ENCODE peak calls at places on chromosomes 16 and 17, in nine cellular contexts. B, J, U, C, I, P, H, G and S are unnamed samples.

GRCh38 chr17:73645050-73645871 is 1.0 kb upstream of the SDK2 start:
- DNase-seq in I (peak; percentile 89), P (no peak), G (peak; percentile 10), U (peak; percentile 6), J (no peak), H (peak; percentile 26), C (peak; percentile 45), B (no peak), S (no peak)

GRCh38 chr16:54928016-54928356 is 2.7 kb upstream of the IRX5 start:
- DNase-seq in B (no peak), G (no peak), U (no peak), I (peak; percentile 63), H (no peak), J (no peak), P (no peak), C (no peak), S (peak; percentile 77)

GRCh38 chr17:80892900-80893603 is 98.6 kb upstream of the CHMP6 start:
- DNase-seq in I (no peak), B (peak; percentile 41), C (no peak), J (peak; percentile 51), U (peak; percentile 74), P (peak; percentile 13), G (peak; percentile 60), H (peak; percentile 25), S (no peak)

GRCh38 chr17:1714488-1714979 is 4.4 kb upstream of the TLCD2 start:
- DNase-seq in J (no peak), U (peak; percentile 94), P (peak; percentile 96), C (no peak), G (peak; percentile 98), I (peak; percentile 99), B (no peak), H (no peak), S (peak; percentile 87)

GRCh38 chr17:65013613-65014391 is 42.7 kb downstream of the GNA13 start:
- DNase-seq in J (peak; percentile 15), I (no peak), C (no peak), U (no peak), P (peak; percentile 68), G (peak; percentile 84), B (no peak), H (no peak), S (no peak)

GRCh38 chr16:84810518-84811273 is 9.1 kb upstream of the CRISPLD2 start:
- DNase-seq in B (no peak), G (peak; percentile 89), P (no peak), I (no peak), U (no peak), H (peak; percentile 13), C (peak; percentile 50), J (no peak), S (no peak)

GRCh38 chr16:1790261-1790610 is 3.3 kb downstream of the IGFALS start:
- DNase-seq in U (no peak), J (no peak), P (no peak), G (no peak), B (no peak), I (no peak), H (no peak), C (no peak), S (no peak)

GRCh38 chr17:76458580-76459490 is 5.9 kb upstream of the UBE2O start:
- DNase-seq in C (no peak), B (no peak), G (peak; percentile 73), H (no peak), I (peak; percentile 96), U (peak; percentile 58), J (no peak), P (no peak), S (peak; percentile 76)

GRCh38 chr16:46949216-46949892 is 24.1 kb downstream of the DNAJA2 start:
- DNase-seq in H (no peak), B (no peak), J (no peak), I (no peak), G (no peak), P (no peak), C (no peak), U (no peak), S (no peak)

GRCh38 chr16:8961811-8962390 is 1.8 kb downstream of the USP7 start:
- DNase-seq in H (no peak), B (no peak), J (no peak), U (no peak), I (peak; percentile 51), P (no peak), G (no peak), C (no peak), S (peak; percentile 86)

GRCh38 chr17:52517176-52517575 is 358.7 kb upstream of the CA10 start:
- DNase-seq in C (no peak), G (no peak), B (no peak), I (no peak), J (no peak), U (no peak), H (no peak), P (no peak), S (no peak)

GRCh38 chr17:8925808-8926207 is 39.7 kb downstream of the PIK3R5 start:
- DNase-seq in C (no peak), B (no peak), H (no peak), P (no peak), J (no peak), I (no peak), G (no peak), U (no peak), S (no peak)

GRCh38 chr17:63497708-63498483 is 21.0 kb downstream of the ACE start:
- DNase-seq in C (no peak), P (no peak), J (no peak), G (no peak), B (no peak), I (peak; percentile 94), H (no peak), U (no peak), S (peak; percentile 23)

GRCh38 chr16:2964416-2965223 is 545 bp downstream of the KREMEN2 start:
- DNase-seq in C (peak; percentile 34), H (peak; percentile 47), I (peak; percentile 99), G (no peak), J (peak; percentile 67), P (no peak), B (peak; percentile 66), U (peak; percentile 56), S (peak; percentile 71)

GRCh38 chr17:81471804-81472456 is 40.7 kb downstream of the ACTG1 start:
- DNase-seq in H (peak; percentile 33), I (peak; percentile 86), G (peak; percentile 39), J (no peak), B (no peak), C (no peak), U (no peak), P (no peak), S (peak; percentile 15)

GRCh38 chr16:16025214-16025968 is 76.0 kb downstream of the ABCC1 start:
- DNase-seq in G (peak; percentile 79), H (peak; percentile 23), I (no peak), U (no peak), C (no peak), J (peak; percentile 17), B (peak; percentile 33), P (peak; percentile 79), S (no peak)

GRCh38 chr16:85202631-85203461 is 90.6 kb upstream of the CIBAR2 start:
- DNase-seq in B (no peak), J (no peak), G (peak; percentile 90), I (peak; percentile 85), H (no peak), P (peak; percentile 94), C (no peak), U (no peak), S (no peak)

GRCh38 chr17:52143536-52143935 is 15.0 kb downstream of the CA10 start:
- DNase-seq in H (no peak), I (peak; percentile 68), B (no peak), U (no peak), J (no peak), G (no peak), P (no peak), C (no peak), S (no peak)

GRCh38 chr17:65204001-65204400 is 66.8 kb downstream of the RGS9 start:
- DNase-seq in G (no peak), J (no peak), I (no peak), P (no peak), H (no peak), B (no peak), U (no peak), C (no peak), S (no peak)

GRCh38 chr17:56973520-56973919 is 4.4 kb upstream of the SCPEP1 start:
- DNase-seq in J (no peak), U (no peak), P (no peak), H (no peak), C (no peak), G (no peak), B (no peak), I (peak; percentile 31), S (no peak)

GRCh38 chr16:70157477-70158260 is 15.9 kb upstream of the CLEC18C start:
- DNase-seq in H (no peak), C (no peak), I (no peak), G (no peak), U (no peak), J (no peak), P (no peak), B (no peak), S (no peak)

GRCh38 chr17:43779145-43780125 is 658 bp upstream of the DUSP3 start:
- DNase-seq in U (no peak), I (peak; percentile 83), H (no peak), B (no peak), P (no peak), G (peak; percentile 34), J (no peak), C (no peak), S (no peak)

GRCh38 chr16:28984619-28985135 is at the start of gene LAT:
- DNase-seq in U (no peak), B (peak; percentile 67), P (no peak), I (no peak), J (peak; percentile 69), H (peak; percentile 83), G (no peak), C (peak; percentile 87), S (no peak)

GRCh38 chr16:35745821-35746248 is 2286.4 kb downstream of the TP53TG3F start:
- DNase-seq in G (no peak), P (no peak), C (no peak), H (no peak), B (no peak), I (no peak), U (no peak), J (no peak), S (no peak)

GRCh38 chr17:17810374-17811248 is 26.2 kb downstream of the SREBF1 start:
- DNase-seq in B (no peak), G (peak; percentile 20), C (no peak), I (peak; percentile 88), J (no peak), H (no peak), U (no peak), P (no peak), S (no peak)

GRCh38 chr17:75065562-75066151 is 18.6 kb downstream of the KCTD2 start:
- DNase-seq in I (no peak), B (no peak), H (no peak), J (no peak), G (peak; percentile 43), C (no peak), U (no peak), P (no peak), S (no peak)

GRCh38 chr16:70162041-70162451 is 11.5 kb upstream of the CLEC18C start:
- DNase-seq in I (no peak), G (peak; percentile 75), U (peak; percentile 36), H (no peak), P (peak; percentile 27), B (no peak), C (no peak), J (no peak), S (no peak)

GRCh38 chr16:13923703-13924298 is 3.8 kb downstream of the ERCC4 start:
- DNase-seq in H (no peak), P (no peak), I (no peak), G (peak; percentile 81), J (no peak), U (peak; percentile 49), C (peak; percentile 40), B (no peak), S (peak; percentile 72)

GRCh38 chr17:34624767-34625389 is 45.5 kb downstream of the TMEM132E start:
- DNase-seq in G (no peak), B (no peak), I (no peak), J (no peak), H (no peak), C (no peak), P (no peak), U (no peak), S (no peak)

GRCh38 chr16:70483426-70483825 is 29.0 kb downstream of the FCSK start:
- DNase-seq in B (no peak), I (no peak), C (no peak), H (no peak), J (no peak), G (no peak), P (no peak), U (no peak), S (no peak)

GRCh38 chr17:8887834-8888703 is 20.6 kb upstream of the PIK3R6 start:
- DNase-seq in H (no peak), I (peak; percentile 99), C (no peak), B (no peak), J (no peak), P (no peak), U (peak; percentile 75), G (peak; percentile 31), S (no peak)